ENCODE peak calls at places on chromosome 17, in nine cellular contexts. X is naive B cell; Z is NCI-H1436; R is lower leg skin; M is heart right ventricle; P is RKO; Q is GM19239; A is stimulated activated CD8-positive, alpha-beta memory T cell treated with anti-CD3 and anti-CD28 coated beads, Interleukin-2, amount 100 ng/mL, for 48 hours; B is fibroblast of pulmonary artery. V is an unnamed sample.
A peak's percentile ranks its signal among the peaks of the same experiment; 100 is the strongest.

GRCh38 chr17:72525225-72525988 is 404.6 kb downstream of the SOX9 start:
- DNase-seq in X (no peak), Z (no peak), R (no peak), M (no peak), P (no peak), Q (no peak), A (no peak), B (no peak), V (no peak)

GRCh38 chr17:44543213-44543904 is 13.9 kb upstream of the FZD2 start:
- DNase-seq in X (no peak), Z (no peak), R (no peak), M (no peak), P (no peak), Q (no peak), A (no peak), B (peak; percentile 72), V (no peak)

GRCh38 chr17:74233937-74234336 is 20.6 kb downstream of the TTYH2 start:
- DNase-seq in X (no peak), Z (no peak), R (no peak), M (no peak), P (no peak), Q (no peak), A (no peak), B (no peak), V (no peak)

GRCh38 chr17:73343168-73343634 is 31.4 kb upstream of the CDC42EP4 start:
- DNase-seq in X (no peak), Z (peak; percentile 85), R (no peak), M (peak; percentile 67), P (no peak), Q (no peak), A (no peak), B (peak; percentile 89), V (peak; percentile 69)

GRCh38 chr17:18949566-18949965 is 2.4 kb upstream of the SLC5A10 start:
- DNase-seq in X (no peak), Z (no peak), R (no peak), M (no peak), P (no peak), Q (no peak), A (no peak), B (peak; percentile 68), V (peak; percentile 37)

GRCh38 chr17:36933174-36934143 is 3.8 kb upstream of the LHX1 start:
- DNase-seq in X (no peak), Z (no peak), R (peak; percentile 77), M (no peak), P (no peak), Q (no peak), A (no peak), B (no peak), V (no peak)

GRCh38 chr17:29149431-29150064 is 30.6 kb downstream of the MYO18A start:
- DNase-seq in X (peak; percentile 56), Z (peak; percentile 20), R (no peak), M (no peak), P (no peak), Q (no peak), A (no peak), B (peak; percentile 64), V (no peak)

GRCh38 chr17:28390123-28390522 is 15.9 kb downstream of the SLC46A1 start:
- DNase-seq in X (no peak), Z (no peak), R (no peak), M (no peak), P (no peak), Q (no peak), A (no peak), B (no peak), V (no peak)

GRCh38 chr17:42120161-42121065 is 754 bp downstream of the KAT2A start:
- DNase-seq in X (no peak), Z (no peak), R (no peak), M (no peak), P (peak; percentile 46), Q (no peak), A (peak; percentile 18), B (no peak), V (no peak)

GRCh38 chr17:57892820-57893595 is 43.2 kb upstream of the MRPS23 start:
- DNase-seq in X (no peak), Z (peak; percentile 40), R (peak; percentile 97), M (peak; percentile 82), P (peak; percentile 32), Q (no peak), A (no peak), B (peak; percentile 99), V (peak; percentile 91)

GRCh38 chr17:47802341-47803022 is 19.1 kb downstream of the OSBPL7 start:
- DNase-seq in X (peak; percentile 44), Z (peak; percentile 77), R (peak; percentile 82), M (no peak), P (peak; percentile 61), Q (peak; percentile 75), A (peak; percentile 30), B (peak; percentile 54), V (no peak)

GRCh38 chr17:77634710-77635109 is 323.8 kb upstream of the TNRC6C start:
- DNase-seq in X (no peak), Z (no peak), R (peak; percentile 13), M (no peak), P (no peak), Q (no peak), A (peak; percentile 36), B (no peak), V (no peak)

GRCh38 chr17:10652984-10653680 is 4.0 kb downstream of the MYH3 start:
- DNase-seq in X (no peak), Z (no peak), R (no peak), M (no peak), P (no peak), Q (no peak), A (peak; percentile 7), B (peak; percentile 20), V (no peak)

GRCh38 chr17:27665549-27665948 is 34.6 kb downstream of the LGALS9 start:
- DNase-seq in X (no peak), Z (no peak), R (no peak), M (no peak), P (no peak), Q (no peak), A (no peak), B (no peak), V (no peak)

GRCh38 chr17:5225668-5226457 is 8.8 kb downstream of the SCIMP start:
- DNase-seq in X (no peak), Z (no peak), R (no peak), M (no peak), P (no peak), Q (no peak), A (no peak), B (no peak), V (no peak)

GRCh38 chr17:38719943-38720641 is 10.0 kb upstream of the CISD3 start:
- DNase-seq in X (no peak), Z (no peak), R (no peak), M (no peak), P (no peak), Q (no peak), A (no peak), B (no peak), V (no peak)

GRCh38 chr17:69314246-69315030 is 12.5 kb downstream of the ABCA5 start:
- DNase-seq in X (no peak), Z (no peak), R (no peak), M (no peak), P (no peak), Q (no peak), A (no peak), B (no peak), V (no peak)

GRCh38 chr17:18961634-18962493 is 9.9 kb downstream of the SLC5A10 start:
- DNase-seq in X (no peak), Z (no peak), R (no peak), M (no peak), P (no peak), Q (no peak), A (no peak), B (no peak), V (no peak)

GRCh38 chr17:44105483-44105882 is 18.0 kb downstream of the HDAC5 start:
- DNase-seq in X (no peak), Z (no peak), R (no peak), M (no peak), P (no peak), Q (no peak), A (no peak), B (no peak), V (no peak)